ENCODE peak calls at places on chromosomes 11 and 22, in four cellular contexts. K is bronchial epithelial cell, C is heart left ventricle, J is chondrocyte. F is an unnamed sample.

GRCh38 chr11:74683279-74683871 is 47.9 kb downstream of the CHRDL2 start:
- DNase-seq in C (no peak), K (no peak), J (peak), F (peak)

GRCh38 chr11:46554205-46555162 is 39.3 kb downstream of the AMBRA1 start:
- DNase-seq in K (peak), J (no peak), C (no peak), F (no peak)

GRCh38 chr11:46256540-46257001 is 20.9 kb upstream of the CREB3L1 start:
- DNase-seq in J (no peak), K (no peak), C (no peak), F (no peak)

GRCh38 chr11:132643239-132643638 is 889.1 kb downstream of the OPCML start:
- DNase-seq in C (no peak), J (no peak), K (no peak), F (no peak)

GRCh38 chr22:17056807-17057206 is 28.0 kb upstream of the IL17RA start:
- DNase-seq in C (no peak), K (no peak), J (no peak), F (no peak)

GRCh38 chr11:120715239-120715638 is 203.7 kb downstream of the GRIK4 start:
- DNase-seq in J (no peak), C (no peak), K (no peak), F (no peak)

GRCh38 chr11:90218606-90219005 is 4.2 kb downstream of the CHORDC1 start:
- DNase-seq in C (no peak), K (no peak), J (peak), F (peak)

GRCh38 chr22:36334838-36335603 is 52.7 kb downstream of the MYH9 start:
- DNase-seq in C (no peak), J (no peak), K (peak), F (no peak)

GRCh38 chr11:29159552-29160465 is 857.0 kb downstream of the KCNA4 start:
- DNase-seq in J (no peak), C (no peak), K (peak), F (peak)

GRCh38 chr11:117281159-117281558 is 10.0 kb upstream of the BACE1-AS start:
- DNase-seq in K (peak), J (no peak), C (no peak), F (no peak)

GRCh38 chr11:59776210-59777066 is 21.3 kb downstream of the STX3 start:
- DNase-seq in J (no peak), K (peak), C (no peak), F (no peak)

DNA sequence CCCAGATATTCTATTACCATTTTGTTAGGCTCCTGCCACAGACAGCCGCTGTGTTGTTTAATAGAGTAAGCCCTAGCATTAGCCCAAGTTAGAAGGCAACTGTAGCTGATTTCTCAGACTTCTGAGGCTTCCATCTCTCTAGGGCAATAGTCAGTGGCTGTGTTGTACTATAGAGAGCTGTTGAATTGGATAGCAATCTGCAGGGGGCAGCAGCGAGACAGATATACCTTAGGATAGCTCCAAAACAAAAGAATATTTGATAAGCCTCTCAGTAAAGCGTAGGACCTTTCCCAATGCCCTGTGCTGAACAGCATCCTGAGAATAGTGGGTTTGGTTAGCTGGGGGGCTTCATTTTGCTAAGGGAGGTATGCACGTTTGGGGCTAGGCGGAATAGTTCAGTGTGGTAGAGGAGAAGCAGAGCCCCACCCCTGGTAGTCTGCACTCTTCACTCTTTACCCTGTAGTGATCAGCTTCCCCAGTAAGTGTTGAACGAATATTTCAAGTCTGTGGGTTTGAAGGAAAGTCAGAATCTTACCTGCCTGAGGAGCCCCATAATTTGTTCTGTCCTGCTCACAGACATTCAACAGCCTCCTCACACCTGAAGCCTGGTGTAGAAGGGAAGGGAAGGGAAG is 515.1 kb downstream of the INSC start:
- DNase-seq in J (no peak), K (peak), C (no peak), F (peak)
- TF ChIP-seq CTCF in J (peak), K (peak), C (peak), F (peak)

GRCh38 chr11:130068986-130069683 is 559 bp upstream of the APLP2 start:
- DNase-seq in C (peak), J (no peak), K (peak), F (no peak)
- TF ChIP-seq CTCF in C (peak), J (peak), K (peak), F (no peak)

DNA sequence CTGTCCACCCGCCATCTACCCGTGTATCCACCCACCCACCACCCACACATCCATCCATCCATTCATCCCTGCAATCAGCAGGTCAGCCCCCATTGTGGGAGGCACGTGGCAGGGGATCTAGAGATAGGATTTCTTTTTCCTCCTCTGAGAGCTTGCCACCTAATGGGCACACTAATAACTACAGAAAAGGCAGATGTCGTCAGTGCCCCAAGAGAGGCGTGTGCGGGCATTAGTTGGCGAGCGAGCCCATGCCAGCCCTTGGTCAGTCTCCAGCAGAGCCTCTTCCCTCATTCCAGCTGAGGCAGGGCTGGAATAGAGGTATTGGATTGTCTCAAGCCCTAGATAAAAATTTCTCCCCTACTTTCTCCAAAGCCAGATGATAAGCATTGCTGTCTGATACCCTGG is 9.7 kb downstream of the USP2 start:
- DNase-seq in C (no peak), J (no peak), K (peak), F (no peak)
- TF ChIP-seq CTCF in C (peak), J (peak), K (peak), F (peak)

GRCh38 chr11:113540416-113541330 is 65.5 kb upstream of the DRD2 start:
- DNase-seq in J (no peak), K (no peak), C (no peak), F (no peak)
- TF ChIP-seq CTCF in J (no peak), K (no peak), C (no peak), F (no peak)

DNA sequence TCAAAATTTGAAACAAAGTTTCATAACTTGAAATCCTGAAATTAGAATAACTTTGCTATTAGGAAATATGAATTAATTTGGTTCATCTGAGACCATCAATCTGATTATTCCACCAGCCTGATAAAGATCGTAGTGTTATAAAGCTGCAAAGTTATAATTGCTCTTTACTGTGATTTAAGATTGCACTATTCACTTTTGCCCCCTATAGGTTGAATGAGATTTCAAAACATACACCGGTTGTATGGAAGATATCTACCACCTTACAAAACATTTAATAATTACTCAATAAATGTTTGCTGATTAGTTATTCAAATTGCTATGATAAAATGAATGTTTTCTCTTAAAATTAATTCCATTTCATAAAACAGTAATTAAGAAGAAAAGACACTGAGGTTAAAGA is 26.1 kb downstream of the APIP start:
- DNase-seq in J (no peak), K (peak), C (no peak), F (no peak)
- TF ChIP-seq CTCF in J (peak), K (peak), C (no peak), F (peak)